ENCODE peak calls at places on chromosomes 1 and 21, in seven cellular contexts. One of them, this sample, is unnamed.

GRCh38 chr1:186187601-186188000 is 187.5 kb downstream of the TPR start:
- DNase-seq in epithelial cell of esophagus: peak
- DNase-seq in progenitor cell of endocrine pancreas: no peak
- DNase-seq in AG10803: no peak
- DNase-seq in psoas muscle: no peak
- DNase-seq in endothelial cell: no peak
- DNase-seq in Peyer's patch: no peak
- DNase-seq in this sample: no peak

GRCh38 chr1:244074559-244075171 is 23.6 kb downstream of the ZBTB18 start:
- DNase-seq in progenitor cell of endocrine pancreas: no peak
- DNase-seq in Peyer's patch: peak
- DNase-seq in endothelial cell: no peak
- DNase-seq in AG10803: no peak
- DNase-seq in psoas muscle: no peak
- DNase-seq in epithelial cell of esophagus: no peak
- DNase-seq in this sample: peak

GRCh38 chr1:41037116-41037903 is 15.8 kb upstream of the SLFNL1 start:
- DNase-seq in Peyer's patch: no peak
- DNase-seq in endothelial cell: no peak
- DNase-seq in psoas muscle: no peak
- DNase-seq in progenitor cell of endocrine pancreas: no peak
- DNase-seq in epithelial cell of esophagus: no peak
- DNase-seq in AG10803: no peak
- DNase-seq in this sample: no peak

GRCh38 chr1:32872189-32872898 is 1.6 kb upstream of the FNDC5 start:
- DNase-seq in progenitor cell of endocrine pancreas: peak
- DNase-seq in AG10803: no peak
- DNase-seq in Peyer's patch: peak
- DNase-seq in epithelial cell of esophagus: peak
- DNase-seq in psoas muscle: peak
- DNase-seq in endothelial cell: peak
- DNase-seq in this sample: peak

GRCh38 chr1:213273546-213273945 is 222.5 kb downstream of the RPS6KC1 start:
- DNase-seq in progenitor cell of endocrine pancreas: no peak
- DNase-seq in endothelial cell: no peak
- DNase-seq in AG10803: peak
- DNase-seq in epithelial cell of esophagus: no peak
- DNase-seq in psoas muscle: no peak
- DNase-seq in Peyer's patch: no peak
- DNase-seq in this sample: no peak

GRCh38 chr1:36481091-36481490 is 1.6 kb downstream of the CSF3R start:
- DNase-seq in AG10803: no peak
- DNase-seq in endothelial cell: no peak
- DNase-seq in progenitor cell of endocrine pancreas: no peak
- DNase-seq in epithelial cell of esophagus: no peak
- DNase-seq in psoas muscle: no peak
- DNase-seq in Peyer's patch: no peak
- DNase-seq in this sample: no peak

GRCh38 chr1:67716800-67717199 is 31.8 kb downstream of the GADD45A start:
- DNase-seq in psoas muscle: no peak
- DNase-seq in endothelial cell: no peak
- DNase-seq in epithelial cell of esophagus: peak
- DNase-seq in AG10803: peak
- DNase-seq in Peyer's patch: peak
- DNase-seq in progenitor cell of endocrine pancreas: no peak
- DNase-seq in this sample: no peak

GRCh38 chr1:94099303-94099702 is 21.6 kb downstream of the ABCA4 start:
- DNase-seq in AG10803: no peak
- DNase-seq in Peyer's patch: no peak
- DNase-seq in epithelial cell of esophagus: no peak
- DNase-seq in progenitor cell of endocrine pancreas: no peak
- DNase-seq in endothelial cell: no peak
- DNase-seq in psoas muscle: no peak
- DNase-seq in this sample: no peak

GRCh38 chr1:235624751-235625192 is 24.8 kb downstream of the GNG4 start:
- DNase-seq in epithelial cell of esophagus: no peak
- DNase-seq in endothelial cell: no peak
- DNase-seq in psoas muscle: no peak
- DNase-seq in AG10803: peak
- DNase-seq in Peyer's patch: no peak
- DNase-seq in progenitor cell of endocrine pancreas: no peak
- DNase-seq in this sample: no peak

GRCh38 chr1:82343381-82343780 is 542.6 kb downstream of the ADGRL2 start:
- DNase-seq in AG10803: no peak
- DNase-seq in endothelial cell: no peak
- DNase-seq in progenitor cell of endocrine pancreas: no peak
- DNase-seq in epithelial cell of esophagus: no peak
- DNase-seq in psoas muscle: no peak
- DNase-seq in Peyer's patch: no peak
- DNase-seq in this sample: no peak

DNA sequence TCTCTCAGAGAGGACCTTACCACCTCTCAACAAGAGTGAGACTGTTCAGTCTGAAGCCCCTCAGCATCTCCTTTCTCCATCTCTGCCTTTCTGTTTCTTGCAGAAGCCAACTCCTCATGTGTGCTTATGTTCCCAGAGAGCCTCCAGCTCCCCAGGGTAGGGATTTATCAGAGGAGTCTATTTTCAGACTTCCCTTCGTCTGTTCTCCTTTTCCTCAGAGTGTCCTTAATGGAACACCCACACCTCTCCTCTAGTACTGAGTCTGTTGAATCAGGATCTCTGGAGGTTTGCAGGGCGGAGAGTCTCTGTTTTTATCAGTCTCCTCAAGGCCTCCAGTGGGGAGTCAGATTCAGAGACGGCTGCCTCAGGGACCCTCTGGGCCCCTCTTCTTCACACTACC is 25.1 kb upstream of the DNAJC6 start:
- DNase-seq in endothelial cell: no peak
- DNase-seq in epithelial cell of esophagus: no peak
- DNase-seq in progenitor cell of endocrine pancreas: no peak
- DNase-seq in Peyer's patch: no peak
- DNase-seq in AG10803: no peak
- DNase-seq in psoas muscle: no peak
- DNase-seq in this sample: no peak
- TF ChIP-seq CTCF in endothelial cell: no peak
- TF ChIP-seq CTCF in epithelial cell of esophagus: no peak
- TF ChIP-seq CTCF in progenitor cell of endocrine pancreas: no peak
- TF ChIP-seq CTCF in Peyer's patch: no peak
- TF ChIP-seq CTCF in AG10803: no peak
- TF ChIP-seq CTCF in psoas muscle: no peak
- TF ChIP-seq CTCF in this sample: no peak

GRCh38 chr1:180154003-180154324 is 705 bp upstream of the QSOX1 start:
- DNase-seq in psoas muscle: no peak
- DNase-seq in Peyer's patch: no peak
- DNase-seq in progenitor cell of endocrine pancreas: no peak
- DNase-seq in epithelial cell of esophagus: no peak
- DNase-seq in endothelial cell: no peak
- DNase-seq in AG10803: no peak
- DNase-seq in this sample: no peak

GRCh38 chr1:180155202-180155682 is 573 bp downstream of the QSOX1 start:
- DNase-seq in AG10803: no peak
- DNase-seq in epithelial cell of esophagus: no peak
- DNase-seq in psoas muscle: no peak
- DNase-seq in endothelial cell: no peak
- DNase-seq in progenitor cell of endocrine pancreas: no peak
- DNase-seq in Peyer's patch: peak
- DNase-seq in this sample: peak

GRCh38 chr1:180156201-180156600 is 1.5 kb downstream of the QSOX1 start:
- DNase-seq in endothelial cell: no peak
- DNase-seq in psoas muscle: no peak
- DNase-seq in progenitor cell of endocrine pancreas: no peak
- DNase-seq in Peyer's patch: peak
- DNase-seq in AG10803: no peak
- DNase-seq in epithelial cell of esophagus: no peak
- DNase-seq in this sample: no peak

GRCh38 chr1:180153032-180153431 is 1.6 kb upstream of the QSOX1 start:
- DNase-seq in AG10803: no peak
- DNase-seq in epithelial cell of esophagus: no peak
- DNase-seq in endothelial cell: no peak
- DNase-seq in psoas muscle: no peak
- DNase-seq in progenitor cell of endocrine pancreas: no peak
- DNase-seq in Peyer's patch: no peak
- DNase-seq in this sample: no peak

DNA sequence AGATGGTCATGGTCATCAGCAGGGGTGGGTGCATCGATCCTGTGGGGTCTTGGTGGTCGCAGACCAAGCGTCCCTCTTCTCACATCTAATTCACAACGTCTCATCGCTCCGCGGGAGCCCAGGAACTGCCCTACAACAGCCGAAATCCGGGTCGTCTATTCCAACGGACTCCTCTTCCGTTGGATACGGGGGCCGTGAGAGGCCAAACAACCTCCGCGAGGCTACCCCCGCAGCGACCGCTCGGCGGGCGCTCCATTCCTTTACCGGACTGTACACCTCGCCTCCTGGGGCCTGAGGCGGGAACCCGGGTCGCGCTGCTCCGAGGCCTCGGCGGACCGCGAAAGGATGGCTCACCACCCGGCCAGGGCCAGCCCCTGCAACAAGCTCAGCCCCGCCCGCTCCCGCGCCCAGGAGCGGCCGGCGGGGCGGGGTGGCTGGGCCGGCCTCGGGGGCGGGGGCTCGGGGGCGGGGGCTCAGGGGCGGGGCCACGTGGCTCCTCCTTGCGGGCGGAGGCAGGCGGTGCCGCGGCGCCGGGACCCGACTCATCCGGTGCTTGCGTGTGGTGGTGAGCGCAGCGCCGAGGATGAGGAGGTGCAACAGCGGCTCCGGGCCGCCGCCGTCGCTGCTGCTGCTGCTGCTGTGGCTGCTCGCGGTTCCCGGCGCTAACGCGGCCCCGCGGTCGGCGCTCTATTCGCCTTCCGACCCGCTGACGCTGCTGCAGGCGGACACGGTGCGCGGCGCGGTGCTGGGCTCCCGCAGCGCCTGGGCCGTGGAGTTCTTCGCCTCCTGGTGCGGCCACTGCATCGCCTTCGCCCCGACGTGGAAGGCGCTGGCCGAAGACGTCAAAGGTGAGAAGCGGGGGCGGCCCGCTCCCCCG is at the start of gene QSOX1:
- DNase-seq in progenitor cell of endocrine pancreas: peak
- DNase-seq in psoas muscle: peak
- DNase-seq in Peyer's patch: peak
- DNase-seq in AG10803: peak
- DNase-seq in epithelial cell of esophagus: peak
- DNase-seq in endothelial cell: peak
- DNase-seq in this sample: peak
- TF ChIP-seq CTCF in progenitor cell of endocrine pancreas: peak
- TF ChIP-seq CTCF in psoas muscle: peak
- TF ChIP-seq CTCF in Peyer's patch: peak
- TF ChIP-seq CTCF in AG10803: no peak
- TF ChIP-seq CTCF in epithelial cell of esophagus: no peak
- TF ChIP-seq CTCF in endothelial cell: peak
- TF ChIP-seq CTCF in this sample: no peak

DNA sequence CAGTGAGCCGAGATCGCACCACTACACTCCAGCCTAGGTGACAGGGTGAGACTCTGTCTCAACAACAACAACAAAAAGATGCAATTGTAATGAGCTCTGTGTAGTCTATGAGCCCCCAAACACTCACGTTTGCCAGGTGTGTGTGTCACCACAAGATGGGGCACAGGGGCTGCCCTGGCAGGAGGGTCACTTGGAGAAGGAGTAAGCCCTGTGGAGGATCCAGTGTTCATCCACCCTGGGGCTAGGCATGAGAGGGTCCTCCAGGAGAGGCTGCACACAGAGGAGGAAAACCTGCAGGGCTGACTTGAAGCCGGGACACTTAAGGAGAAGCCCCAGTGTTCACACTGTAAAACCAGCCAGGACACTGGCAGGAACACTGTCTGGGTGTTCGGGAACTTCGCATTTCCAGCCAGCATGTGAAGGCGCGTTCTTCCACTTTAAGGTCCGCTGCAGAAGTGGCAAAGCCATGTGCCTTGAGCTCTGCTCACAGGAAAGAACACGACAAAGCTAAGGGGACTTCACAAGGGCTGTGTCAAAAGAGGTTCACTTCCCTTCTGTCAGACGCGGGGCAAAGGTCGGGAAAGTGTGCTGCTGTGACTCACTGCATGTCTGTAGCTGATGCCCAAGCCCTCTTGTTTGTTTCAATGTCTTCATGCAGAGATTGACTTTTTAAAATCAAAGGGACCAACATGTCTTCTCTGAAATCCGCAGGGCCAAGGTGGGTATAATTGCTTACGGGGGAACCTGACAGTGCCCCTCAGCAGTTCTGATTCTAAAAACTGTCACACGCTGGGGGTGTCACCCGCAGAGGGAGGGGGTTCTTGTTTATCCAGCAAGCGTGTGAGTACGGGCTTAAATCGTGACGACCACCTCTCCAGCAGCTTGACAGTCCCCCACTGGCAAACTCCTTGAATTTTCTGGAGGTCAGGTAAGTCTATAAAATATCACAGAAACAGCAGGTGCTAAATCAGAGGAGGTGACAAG is 102.8 kb downstream of the RIPK4 start:
- DNase-seq in Peyer's patch: peak
- DNase-seq in endothelial cell: no peak
- DNase-seq in progenitor cell of endocrine pancreas: no peak
- DNase-seq in epithelial cell of esophagus: peak
- DNase-seq in psoas muscle: no peak
- DNase-seq in AG10803: no peak
- DNase-seq in this sample: no peak
- TF ChIP-seq CTCF in Peyer's patch: peak
- TF ChIP-seq CTCF in endothelial cell: no peak
- TF ChIP-seq CTCF in progenitor cell of endocrine pancreas: peak
- TF ChIP-seq CTCF in epithelial cell of esophagus: no peak
- TF ChIP-seq CTCF in psoas muscle: no peak
- TF ChIP-seq CTCF in AG10803: no peak
- TF ChIP-seq CTCF in this sample: no peak

GRCh38 chr1:56434659-56435202 is 144.6 kb downstream of the PLPP3 start:
- DNase-seq in epithelial cell of esophagus: no peak
- DNase-seq in progenitor cell of endocrine pancreas: no peak
- DNase-seq in Peyer's patch: no peak
- DNase-seq in endothelial cell: no peak
- DNase-seq in psoas muscle: no peak
- DNase-seq in AG10803: peak
- DNase-seq in this sample: no peak
- TF ChIP-seq CTCF in epithelial cell of esophagus: no peak
- TF ChIP-seq CTCF in progenitor cell of endocrine pancreas: peak
- TF ChIP-seq CTCF in Peyer's patch: no peak
- TF ChIP-seq CTCF in endothelial cell: no peak
- TF ChIP-seq CTCF in psoas muscle: no peak
- TF ChIP-seq CTCF in AG10803: no peak
- TF ChIP-seq CTCF in this sample: no peak